ENCODE peak calls at places on chromosomes 5 and 9, in four cellular contexts. One of them, this sample, is unnamed.

GRCh38 chr9:116191757-116192415 is 38.3 kb downstream of the PAPPA start:
- DNase-seq in HepG2: peak; percentile 38
- DNase-seq in GM12878: no peak
- DNase-seq in K562: no peak
- DNase-seq in this sample: peak; percentile 59

GRCh38 chr9:110255417-110256141 is 728 bp downstream of the TXN start:
- DNase-seq in HepG2: peak; percentile 29
- DNase-seq in GM12878: no peak
- DNase-seq in K562: peak; percentile 78
- DNase-seq in this sample: peak; percentile 51

GRCh38 chr9:20921362-20921761 is 110.1 kb downstream of the HACD4 start:
- DNase-seq in HepG2: no peak
- DNase-seq in GM12878: no peak
- DNase-seq in K562: no peak
- DNase-seq in this sample: no peak

GRCh38 chr9:6924149-6924548 is 166.4 kb downstream of the KDM4C start:
- DNase-seq in HepG2: no peak
- DNase-seq in GM12878: no peak
- DNase-seq in K562: no peak
- DNase-seq in this sample: no peak

GRCh38 chr9:107734231-107735014 is 244.9 kb upstream of the KLF4 start:
- DNase-seq in HepG2: no peak
- DNase-seq in GM12878: no peak
- DNase-seq in K562: peak; percentile 9
- DNase-seq in this sample: no peak

GRCh38 chr9:121599186-121599871 is 52.1 kb upstream of the DAB2IP start:
- DNase-seq in HepG2: peak; percentile 64
- DNase-seq in GM12878: no peak
- DNase-seq in K562: no peak
- DNase-seq in this sample: peak; percentile 96

GRCh38 chr5:137282216-137282615 is 216.9 kb downstream of the SPOCK1 start:
- DNase-seq in HepG2: no peak
- DNase-seq in GM12878: no peak
- DNase-seq in K562: peak; percentile 4
- DNase-seq in this sample: no peak

GRCh38 chr9:114164191-114164794 is 9.0 kb downstream of the COL27A1 start:
- DNase-seq in HepG2: no peak
- DNase-seq in GM12878: no peak
- DNase-seq in K562: no peak
- DNase-seq in this sample: no peak

GRCh38 chr5:168317521-168318147 is 26.2 kb downstream of the WWC1 start:
- DNase-seq in HepG2: peak; percentile 92
- DNase-seq in GM12878: no peak
- DNase-seq in K562: peak; percentile 54
- DNase-seq in this sample: no peak

GRCh38 chr9:76810377-76810957 is 46.2 kb downstream of the PCA3 start:
- DNase-seq in HepG2: peak; percentile 33
- DNase-seq in GM12878: no peak
- DNase-seq in K562: peak; percentile 51
- DNase-seq in this sample: peak; percentile 76

GRCh38 chr5:142866563-142867275 is 96.5 kb downstream of the ARHGAP26 start:
- DNase-seq in HepG2: peak; percentile 74
- DNase-seq in GM12878: peak; percentile 26
- DNase-seq in K562: peak; percentile 65
- DNase-seq in this sample: peak; percentile 89

GRCh38 chr5:5738797-5739489 is 316.5 kb downstream of the ICE1 start:
- DNase-seq in HepG2: no peak
- DNase-seq in GM12878: peak; percentile 28
- DNase-seq in K562: no peak
- DNase-seq in this sample: no peak

GRCh38 chr5:91288117-91288516 is 95.0 kb downstream of the ARRDC3 start:
- DNase-seq in HepG2: no peak
- DNase-seq in GM12878: no peak
- DNase-seq in K562: no peak
- DNase-seq in this sample: no peak

GRCh38 chr5:116494784-116495480 is 79.7 kb downstream of the SEMA6A start:
- DNase-seq in HepG2: peak; percentile 22
- DNase-seq in GM12878: no peak
- DNase-seq in K562: no peak
- DNase-seq in this sample: no peak

GRCh38 chr9:110782701-110783100 is 114.1 kb downstream of the MUSK start:
- DNase-seq in HepG2: no peak
- DNase-seq in GM12878: no peak
- DNase-seq in K562: no peak
- DNase-seq in this sample: no peak

GRCh38 chr5:168291281-168291960 is at the start of gene WWC1:
- DNase-seq in HepG2: peak; percentile 63
- DNase-seq in GM12878: peak; percentile 31
- DNase-seq in K562: no peak
- DNase-seq in this sample: peak; percentile 89

GRCh38 chr5:53985796-53986195 is 324.6 kb downstream of the ARL15 start:
- DNase-seq in HepG2: no peak
- DNase-seq in GM12878: no peak
- DNase-seq in K562: no peak
- DNase-seq in this sample: no peak
- TF ChIP-seq CREB1 in HepG2: no peak
- TF ChIP-seq CREB1 in GM12878: no peak
- TF ChIP-seq CREB1 in K562: no peak
- TF ChIP-seq CREB1 in this sample: no peak

DNA sequence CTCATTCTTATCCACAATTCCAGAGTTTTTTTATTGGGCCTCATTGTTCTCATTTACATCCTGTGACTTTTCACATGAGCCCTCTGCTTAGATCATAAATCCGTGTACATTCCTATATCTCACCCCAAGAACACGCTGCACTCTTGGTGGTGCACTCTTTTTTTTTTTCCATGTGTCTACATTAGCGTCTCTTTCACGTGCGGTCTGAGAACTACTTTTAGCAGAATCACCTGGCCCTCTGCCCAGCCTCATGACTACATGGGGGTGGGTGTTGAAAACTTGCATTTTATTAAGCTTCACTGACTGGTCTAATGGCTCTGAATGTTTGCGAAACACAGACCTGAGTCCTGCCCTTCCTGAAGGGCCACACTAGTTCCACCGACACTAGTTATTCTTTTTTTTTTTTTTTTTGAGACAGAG is 18.6 kb downstream of the C9orf57 start:
- DNase-seq in HepG2: no peak
- DNase-seq in GM12878: peak; percentile 1
- DNase-seq in K562: peak; percentile 13
- DNase-seq in this sample: no peak
- TF ChIP-seq REST in HepG2: no peak
- TF ChIP-seq REST in GM12878: no peak
- TF ChIP-seq REST in K562: no peak
- TF ChIP-seq REST in this sample: no peak

GRCh38 chr5:139744471-139745120 is 51.0 kb upstream of the PSD2 start:
- DNase-seq in HepG2: no peak
- DNase-seq in GM12878: no peak
- DNase-seq in K562: no peak
- DNase-seq in this sample: no peak

GRCh38 chr5:139742173-139742903 is 53.3 kb upstream of the PSD2 start:
- DNase-seq in HepG2: peak; percentile 69
- DNase-seq in GM12878: no peak
- DNase-seq in K562: no peak
- DNase-seq in this sample: no peak

GRCh38 chr5:139743804-139744203 is 51.8 kb upstream of the PSD2 start:
- DNase-seq in HepG2: no peak
- DNase-seq in GM12878: no peak
- DNase-seq in K562: no peak
- DNase-seq in this sample: no peak

GRCh38 chr5:139741823-139742172 is 53.8 kb upstream of the PSD2 start:
- DNase-seq in HepG2: no peak
- DNase-seq in GM12878: no peak
- DNase-seq in K562: no peak
- DNase-seq in this sample: no peak

GRCh38 chr5:139743001-139743771 is 52.4 kb upstream of the PSD2 start:
- DNase-seq in HepG2: no peak
- DNase-seq in GM12878: no peak
- DNase-seq in K562: no peak
- DNase-seq in this sample: no peak
- TF ChIP-seq CREB1 in HepG2: no peak
- TF ChIP-seq CREB1 in GM12878: no peak
- TF ChIP-seq CREB1 in K562: no peak
- TF ChIP-seq CREB1 in this sample: no peak

DNA sequence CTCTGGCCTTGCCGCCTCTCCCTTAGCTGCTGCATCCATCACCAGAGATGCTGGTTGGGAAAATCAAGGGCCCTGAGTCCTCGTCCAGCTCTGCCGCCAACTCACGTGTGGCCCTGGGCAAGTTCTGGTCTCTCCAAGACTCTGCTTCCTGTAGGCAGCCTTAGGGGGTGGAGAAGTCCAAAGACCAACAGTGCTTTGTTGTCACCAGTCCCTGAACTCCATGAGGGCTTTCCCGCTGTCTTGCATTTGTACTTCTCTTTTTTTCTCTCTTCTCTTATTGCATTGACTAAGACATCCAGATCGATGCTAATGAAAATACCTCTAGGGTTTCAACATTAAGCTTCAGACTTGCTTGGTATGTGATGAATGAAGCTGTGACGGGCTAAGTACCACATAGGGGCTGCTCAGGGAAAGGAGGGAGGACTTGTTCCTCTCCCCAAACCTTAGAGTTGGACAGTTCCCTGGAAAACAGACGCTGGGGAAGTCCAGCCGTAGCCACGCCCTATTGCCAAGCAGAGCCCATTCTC is 63.7 kb upstream of the STXBP1 start:
- DNase-seq in HepG2: peak; percentile 77
- DNase-seq in GM12878: no peak
- DNase-seq in K562: no peak
- DNase-seq in this sample: no peak
- TF ChIP-seq REST in HepG2: no peak
- TF ChIP-seq REST in GM12878: no peak
- TF ChIP-seq REST in K562: no peak
- TF ChIP-seq REST in this sample: no peak

GRCh38 chr9:70011366-70011765 is 32.3 kb upstream of the MAMDC2 start:
- DNase-seq in HepG2: no peak
- DNase-seq in GM12878: no peak
- DNase-seq in K562: no peak
- DNase-seq in this sample: no peak

GRCh38 chr9:70010015-70010414 is 33.6 kb upstream of the MAMDC2 start:
- DNase-seq in HepG2: no peak
- DNase-seq in GM12878: no peak
- DNase-seq in K562: no peak
- DNase-seq in this sample: no peak

GRCh38 chr9:70015099-70015498 is 28.5 kb upstream of the MAMDC2 start:
- DNase-seq in HepG2: no peak
- DNase-seq in GM12878: no peak
- DNase-seq in K562: no peak
- DNase-seq in this sample: no peak

GRCh38 chr9:70013598-70014196 is 30.0 kb upstream of the MAMDC2 start:
- DNase-seq in HepG2: no peak
- DNase-seq in GM12878: no peak
- DNase-seq in K562: no peak
- DNase-seq in this sample: peak; percentile 8

DNA sequence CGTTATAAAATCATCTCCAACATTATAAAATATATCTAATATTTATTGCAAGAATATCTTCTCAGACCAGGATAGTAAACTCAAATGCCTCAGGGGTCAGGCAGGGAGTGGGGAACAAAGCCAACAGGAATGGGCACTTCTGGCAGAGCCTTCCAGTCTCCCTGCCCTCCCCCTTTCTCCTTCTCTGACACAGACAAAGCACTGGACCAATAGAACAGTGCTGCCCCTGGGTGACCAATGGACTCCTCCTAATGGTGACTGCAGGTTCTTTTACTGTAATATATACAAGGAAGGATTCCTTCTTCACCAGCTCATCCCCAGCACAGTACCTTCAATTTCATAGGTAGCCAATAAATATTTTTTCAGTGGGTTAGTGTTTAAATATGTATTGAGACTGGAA is 31.1 kb upstream of the MAMDC2 start:
- DNase-seq in HepG2: no peak
- DNase-seq in GM12878: no peak
- DNase-seq in K562: no peak
- DNase-seq in this sample: peak; percentile 27
- TF ChIP-seq CREB1 in HepG2: no peak
- TF ChIP-seq CREB1 in GM12878: no peak
- TF ChIP-seq CREB1 in K562: no peak
- TF ChIP-seq CREB1 in this sample: no peak

DNA sequence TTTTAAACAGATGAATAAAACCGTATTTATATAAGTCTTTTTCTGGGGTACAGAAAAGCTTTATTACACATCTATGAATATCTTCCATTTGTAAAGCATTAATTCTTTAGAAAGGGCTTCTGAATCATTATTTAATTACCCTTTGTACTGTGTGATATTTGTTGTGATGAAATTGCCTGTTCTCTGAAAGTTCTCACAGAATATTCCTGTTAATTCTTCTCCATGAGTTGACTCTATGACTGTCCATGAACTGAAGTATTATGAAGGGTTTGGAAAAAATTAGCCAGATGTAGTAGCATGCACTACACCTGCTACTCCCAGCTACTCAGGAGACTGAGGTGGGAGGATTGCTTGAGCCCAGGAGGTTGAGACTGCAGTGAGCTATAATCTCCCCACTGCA is 127.0 kb downstream of the MAN2A1 start:
- DNase-seq in HepG2: no peak
- DNase-seq in GM12878: no peak
- DNase-seq in K562: no peak
- DNase-seq in this sample: no peak
- TF ChIP-seq REST in HepG2: no peak
- TF ChIP-seq REST in GM12878: no peak
- TF ChIP-seq REST in K562: no peak
- TF ChIP-seq REST in this sample: no peak

GRCh38 chr5:73693573-73694061 is 67.6 kb downstream of the ARHGEF28 start:
- DNase-seq in HepG2: peak; percentile 56
- DNase-seq in GM12878: no peak
- DNase-seq in K562: no peak
- DNase-seq in this sample: peak; percentile 52
- TF ChIP-seq CREB1 in HepG2: no peak
- TF ChIP-seq CREB1 in GM12878: no peak
- TF ChIP-seq CREB1 in K562: no peak
- TF ChIP-seq CREB1 in this sample: no peak

DNA sequence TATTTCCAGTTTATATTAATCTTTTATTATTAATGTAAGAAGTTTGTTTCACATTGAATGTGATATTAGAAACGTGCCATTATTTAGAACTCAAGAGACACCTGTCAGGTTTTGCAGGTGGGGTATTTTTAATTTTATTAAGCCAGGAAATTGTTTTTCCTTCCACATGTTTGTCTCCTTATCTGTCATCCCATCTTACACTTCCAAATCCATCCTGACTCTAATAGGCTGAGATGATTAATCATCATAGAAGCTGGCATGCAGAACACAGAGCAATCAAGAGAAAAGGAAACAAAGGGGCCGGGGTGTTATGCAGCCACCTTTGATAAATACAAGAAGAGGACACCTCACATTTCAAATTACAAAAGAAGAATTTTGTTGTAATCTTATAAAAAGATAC is 506.5 kb downstream of the ISL1 start:
- DNase-seq in HepG2: no peak
- DNase-seq in GM12878: no peak
- DNase-seq in K562: no peak
- DNase-seq in this sample: no peak
- TF ChIP-seq REST in HepG2: no peak
- TF ChIP-seq REST in GM12878: no peak
- TF ChIP-seq REST in K562: no peak
- TF ChIP-seq REST in this sample: no peak

GRCh38 chr9:96256800-96257199 is 45.2 kb downstream of the HSD17B3 start:
- DNase-seq in HepG2: peak; percentile 12
- DNase-seq in GM12878: no peak
- DNase-seq in K562: peak; percentile 89
- DNase-seq in this sample: peak; percentile 76
- TF ChIP-seq CREB1 in HepG2: no peak
- TF ChIP-seq CREB1 in GM12878: no peak
- TF ChIP-seq CREB1 in K562: no peak
- TF ChIP-seq CREB1 in this sample: no peak

This sample was measured in GM23338.